ENCODE peak calls at places on chromosomes 3 and 15, in six cellular contexts. C is A549, H is K562, V is NB4, D is GM12878, K is HepG2. L is an unnamed sample.

GRCh38 chr15:67148196-67148701 is 82.8 kb downstream of the SMAD3 start:
- DNase-seq in C (peak), H (no peak), V (peak), D (no peak), K (peak), L (peak)

GRCh38 chr15:72184165-72184811 is 13.3 kb downstream of the GRAMD2A start:
- DNase-seq in C (peak), H (no peak), V (no peak), D (no peak), K (peak), L (no peak)

GRCh38 chr3:30643763-30644462 is 37.5 kb downstream of the TGFBR2 start:
- DNase-seq in C (no peak), H (no peak), V (peak), D (no peak), K (no peak), L (no peak)

GRCh38 chr3:108861401-108861800 is 38.8 kb downstream of the TRAT1 start:
- DNase-seq in C (no peak), H (no peak), V (no peak), D (no peak), K (no peak), L (no peak)

GRCh38 chr3:13249630-13250395 is 170.3 kb downstream of the NUP210 start:
- DNase-seq in C (no peak), H (no peak), V (no peak), D (no peak), K (no peak), L (no peak)

GRCh38 chr15:40565333-40566238 is 744 bp upstream of the CCDC32 start:
- DNase-seq in C (no peak), H (no peak), V (no peak), D (no peak), K (peak), L (no peak)

GRCh38 chr15:72280751-72281150 is 8.4 kb upstream of the PARP6 start:
- DNase-seq in C (no peak), H (no peak), V (no peak), D (no peak), K (no peak), L (no peak)

GRCh38 chr3:195150194-195151118 is 120.5 kb downstream of the XXYLT1 start:
- DNase-seq in C (no peak), H (peak), V (peak), D (no peak), K (no peak), L (peak)

GRCh38 chr3:197580253-197580691 is 24.5 kb upstream of the BDH1 start:
- DNase-seq in C (no peak), H (no peak), V (no peak), D (no peak), K (no peak), L (no peak)

GRCh38 chr15:60399246-60399915 is 1.6 kb upstream of the ANXA2 start:
- DNase-seq in C (no peak), H (no peak), V (peak), D (no peak), K (no peak), L (no peak)

GRCh38 chr3:50612973-50613851 is 1.6 kb upstream of the CISH start:
- DNase-seq in C (no peak), H (no peak), V (no peak), D (no peak), K (no peak), L (no peak)

GRCh38 chr15:29939404-29939803 is 117.1 kb upstream of the TJP1 start:
- DNase-seq in C (no peak), H (no peak), V (no peak), D (no peak), K (no peak), L (no peak)

GRCh38 chr15:73650387-73651126 is 17.4 kb upstream of the NPTN start:
- DNase-seq in C (no peak), H (no peak), V (peak), D (no peak), K (no peak), L (peak)

GRCh38 chr3:55069950-55070349 is 142.1 kb upstream of the LRTM1 start:
- DNase-seq in C (no peak), H (no peak), V (no peak), D (no peak), K (no peak), L (no peak)

GRCh38 chr15:67821784-67822451 is 3.4 kb upstream of the SKOR1 start:
- DNase-seq in C (no peak), H (no peak), V (no peak), D (no peak), K (no peak), L (no peak)

GRCh38 chr15:42175671-42176070 is 19.2 kb upstream of the PLA2G4F start:
- DNase-seq in C (no peak), H (no peak), V (no peak), D (no peak), K (no peak), L (peak)

GRCh38 chr3:102181202-102181920 is 253.5 kb upstream of the ZPLD1 start:
- DNase-seq in C (peak), H (no peak), V (no peak), D (no peak), K (no peak), L (peak)

GRCh38 chr3:111566844-111567243 is 24.8 kb downstream of the CD96 start:
- DNase-seq in C (no peak), H (no peak), V (no peak), D (no peak), K (no peak), L (no peak)

GRCh38 chr3:187986514-187986934 is 167.4 kb upstream of the LPP start:
- DNase-seq in C (peak), H (peak), V (peak), D (no peak), K (no peak), L (peak)

GRCh38 chr3:168872811-168873210 is 777.1 kb upstream of the GOLIM4 start:
- DNase-seq in C (no peak), H (no peak), V (no peak), D (no peak), K (no peak), L (no peak)

GRCh38 chr15:25783134-25783533 is 80.0 kb downstream of the ATP10A start:
- DNase-seq in C (no peak), H (no peak), V (no peak), D (no peak), K (no peak), L (no peak)

GRCh38 chr15:101267320-101268104 is 9.8 kb downstream of the SELENOS start:
- DNase-seq in C (no peak), H (peak), V (peak), D (no peak), K (no peak), L (no peak)

GRCh38 chr15:87623832-87624231 is 632.7 kb downstream of the NTRK3 start:
- DNase-seq in C (peak), H (peak), V (peak), D (no peak), K (no peak), L (no peak)

GRCh38 chr15:62393196-62393595 is 228.1 kb upstream of the C2CD4B start:
- DNase-seq in C (no peak), H (no peak), V (no peak), D (no peak), K (no peak), L (no peak)

GRCh38 chr15:82737975-82738374 is 28.3 kb upstream of the AP3B2 start:
- DNase-seq in C (peak), H (peak), V (peak), D (no peak), K (no peak), L (no peak)

GRCh38 chr15:31345606-31346366 is 19.2 kb downstream of the KLF13 start:
- DNase-seq in C (no peak), H (no peak), V (no peak), D (no peak), K (no peak), L (no peak)

GRCh38 chr3:149224736-149225594 is 3.3 kb upstream of the CP start:
- DNase-seq in C (peak), H (peak), V (peak), D (peak), K (peak), L (peak)

GRCh38 chr3:102712896-102713295 is 278.1 kb downstream of the ZPLD1 start:
- DNase-seq in C (no peak), H (no peak), V (peak), D (no peak), K (no peak), L (no peak)

GRCh38 chr15:65101891-65102708 is 12.9 kb downstream of the UBAP1L start:
- DNase-seq in C (no peak), H (no peak), V (no peak), D (no peak), K (no peak), L (no peak)

GRCh38 chr15:86935841-86936240 is 856.2 kb downstream of the AGBL1 start:
- DNase-seq in C (no peak), H (no peak), V (no peak), D (no peak), K (no peak), L (no peak)

GRCh38 chr15:95869920-95870319 is 460.6 kb upstream of the NR2F2 start:
- DNase-seq in C (no peak), H (no peak), V (no peak), D (no peak), K (no peak), L (no peak)

GRCh38 chr3:16609927-16610580 is 4.8 kb upstream of the DAZL start:
- DNase-seq in C (no peak), H (no peak), V (no peak), D (no peak), K (no peak), L (peak)

GRCh38 chr15:58069008-58069407 is 3.5 kb upstream of the ALDH1A2 start:
- DNase-seq in C (no peak), H (no peak), V (peak), D (no peak), K (no peak), L (no peak)

GRCh38 chr3:113485161-113485609 is 29.8 kb downstream of the SPICE1 start:
- DNase-seq in C (no peak), H (no peak), V (no peak), D (no peak), K (peak), L (no peak)

GRCh38 chr3:53196575-53197407 is 35.8 kb downstream of the PRKCD start:
- DNase-seq in C (peak), H (peak), V (peak), D (peak), K (peak), L (peak)

GRCh38 chr3:47455806-47456452 is 19.8 kb downstream of the SCAP start:
- DNase-seq in C (no peak), H (no peak), V (peak), D (no peak), K (no peak), L (no peak)

GRCh38 chr15:86327230-86327865 is 247.7 kb downstream of the AGBL1 start:
- DNase-seq in C (no peak), H (no peak), V (no peak), D (no peak), K (no peak), L (no peak)

GRCh38 chr15:95872366-95872771 is 458.1 kb upstream of the NR2F2 start:
- DNase-seq in C (no peak), H (no peak), V (no peak), D (no peak), K (no peak), L (no peak)

GRCh38 chr3:106824856-106825255 is 552.4 kb upstream of the CCDC54 start:
- DNase-seq in C (peak), H (no peak), V (peak), D (no peak), K (peak), L (peak)

GRCh38 chr3:171490901-171491300 is 30.7 kb upstream of the TNIK start:
- DNase-seq in C (no peak), H (no peak), V (no peak), D (no peak), K (no peak), L (no peak)
- H3K4me3 ChIP-seq in C (no peak), H (no peak), V (no peak), D (no peak), K (no peak), L (no peak)

DNA sequence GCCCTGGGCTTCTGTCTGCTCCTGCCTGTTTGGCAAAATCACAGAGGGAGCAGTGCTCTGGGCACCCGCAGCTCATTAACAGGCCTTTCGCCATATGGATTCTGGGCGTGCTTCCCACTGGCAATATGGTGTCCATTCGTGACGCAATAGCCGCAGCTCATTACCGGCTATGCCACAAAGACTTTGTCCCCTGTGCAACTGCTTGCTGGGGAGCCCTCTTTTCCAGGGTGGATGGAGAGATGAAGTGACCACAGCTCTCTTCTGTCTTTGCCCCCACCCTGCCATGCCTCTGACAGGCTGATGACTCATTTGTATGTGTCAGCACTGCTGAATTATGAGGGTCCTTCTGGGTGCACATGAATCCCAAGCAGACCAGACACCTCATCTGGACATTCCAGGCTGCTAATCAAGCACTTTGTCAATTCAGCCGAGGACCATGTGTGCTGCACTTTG is 214.3 kb upstream of the FEZF2 start:
- DNase-seq in C (no peak), H (no peak), V (no peak), D (no peak), K (no peak), L (peak)
- TF ChIP-seq MYC in C (no peak), H (no peak), V (no peak), D (no peak), K (no peak), L (no peak)

DNA sequence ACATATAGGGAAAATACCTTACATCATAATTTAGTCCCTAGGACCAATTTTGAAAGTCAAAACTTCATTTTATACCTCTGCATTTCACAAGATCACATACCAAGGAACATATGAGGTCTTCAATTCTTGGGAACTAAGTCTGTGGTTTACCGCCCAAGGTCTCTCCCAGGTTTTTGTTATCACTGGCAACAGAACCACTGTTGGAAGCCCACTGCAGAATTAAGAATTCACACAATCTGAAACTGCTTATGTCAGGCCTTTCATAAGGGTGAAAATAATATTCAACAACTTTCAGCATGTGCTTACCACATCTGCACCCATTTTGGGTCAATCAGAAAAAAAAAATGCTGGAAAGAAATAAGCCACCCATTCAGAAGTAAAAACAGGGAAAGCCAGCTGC is 107.2 kb upstream of the MME start:
- DNase-seq in C (no peak), H (no peak), V (no peak), D (no peak), K (no peak), L (no peak)
- H3K4me3 ChIP-seq in C (no peak), H (no peak), V (no peak), D (no peak), K (no peak), L (no peak)

GRCh38 chr3:134971359-134971758 is 176.3 kb downstream of the EPHB1 start:
- DNase-seq in C (no peak), H (no peak), V (no peak), D (no peak), K (no peak), L (no peak)
- TF ChIP-seq MYC in C (no peak), H (no peak), V (no peak), D (no peak), K (no peak), L (no peak)

GRCh38 chr3:57570051-57570450 is 14.0 kb downstream of the PDE12 start:
- DNase-seq in C (no peak), H (no peak), V (no peak), D (no peak), K (no peak), L (no peak)
- H3K4me3 ChIP-seq in C (no peak), H (no peak), V (no peak), D (no peak), K (no peak), L (no peak)

GRCh38 chr3:128362026-128362965 is 104.4 kb downstream of the DNAJB8 start:
- DNase-seq in C (no peak), H (no peak), V (no peak), D (no peak), K (no peak), L (no peak)

GRCh38 chr3:128359060-128359664 is 107.5 kb downstream of the DNAJB8 start:
- DNase-seq in C (no peak), H (no peak), V (no peak), D (no peak), K (no peak), L (no peak)

GRCh38 chr3:128358156-128358895 is 108.4 kb downstream of the DNAJB8 start:
- DNase-seq in C (no peak), H (no peak), V (no peak), D (no peak), K (no peak), L (no peak)

GRCh38 chr3:128360243-128360642 is 106.4 kb downstream of the DNAJB8 start:
- DNase-seq in C (no peak), H (no peak), V (no peak), D (no peak), K (peak), L (peak)

GRCh38 chr3:128360705-128361271 is 105.9 kb downstream of the DNAJB8 start:
- DNase-seq in C (no peak), H (no peak), V (no peak), D (no peak), K (peak), L (peak)
- TF ChIP-seq MYC in C (no peak), H (no peak), V (no peak), D (no peak), K (no peak), L (no peak)

GRCh38 chr3:24678441-24678865 is 183.8 kb upstream of the THRB start:
- DNase-seq in C (no peak), H (no peak), V (peak), D (no peak), K (no peak), L (no peak)
- H3K4me3 ChIP-seq in C (no peak), H (no peak), V (no peak), D (no peak), K (no peak), L (no peak)

GRCh38 chr3:193367868-193368267 is 10.7 kb downstream of the ATP13A5 start:
- DNase-seq in C (no peak), H (no peak), V (no peak), D (no peak), K (no peak), L (no peak)
- TF ChIP-seq MYC in C (no peak), H (no peak), V (no peak), D (no peak), K (no peak), L (no peak)

L was measured in endothelial cell of umbilical vein.